ENCODE peak calls at places on chromosomes 16 and 17, in ten cellular contexts. O is B cell; N is NCI-H2171 treated with DMSO at 0.1 percent for 48 hours; X is skeletal muscle cell; F is tibial nerve; D is astrocyte of the cerebellum; B is NCI-H2029 treated with DMSO at 0.1 percent for 48 hours; G is stimulated activated CD4-positive, alpha-beta T cell treated with anti-CD3 and anti-CD28 coated beads, Interleukin-2, amount 100 ng/mL, for 24 hours; V is EL; H is HEK293T. T is an unnamed sample.

GRCh38 chr16:85872666-85873561 is 26.0 kb upstream of the IRF8 start:
- DNase-seq in O (no peak), N (no peak), X (no peak), F (peak), D (no peak), B (no peak), G (no peak), V (no peak), H (no peak), T (no peak)

GRCh38 chr17:77209330-77209748 is 68.6 kb downstream of the SEC14L1 start:
- DNase-seq in O (no peak), N (no peak), X (no peak), F (no peak), D (no peak), B (peak), G (no peak), V (no peak), H (no peak), T (no peak)

GRCh38 chr16:90031186-90031930 is 12.1 kb upstream of the DBNDD1 start:
- DNase-seq in O (no peak), N (no peak), X (no peak), F (no peak), D (no peak), B (no peak), G (no peak), V (peak), H (no peak), T (no peak)

GRCh38 chr17:77942111-77942988 is 16.2 kb upstream of the TNRC6C start:
- DNase-seq in O (no peak), N (no peak), X (no peak), F (peak), D (no peak), B (no peak), G (no peak), V (no peak), H (no peak), T (no peak)

GRCh38 chr16:48959204-48959603 is 322.4 kb downstream of the CBLN1 start:
- DNase-seq in O (no peak), N (peak), X (no peak), F (no peak), D (no peak), B (no peak), G (no peak), V (no peak), H (no peak), T (no peak)

GRCh38 chr16:85418978-85419491 is 194.1 kb upstream of the GSE1 start:
- DNase-seq in O (no peak), N (peak), X (no peak), F (no peak), D (no peak), B (no peak), G (no peak), V (no peak), H (no peak), T (no peak)

GRCh38 chr17:1112875-1113274 is 66.9 kb downstream of the ABR start:
- DNase-seq in O (no peak), N (no peak), X (no peak), F (no peak), D (no peak), B (no peak), G (no peak), V (no peak), H (no peak), T (no peak)

GRCh38 chr17:10631048-10631700 is 25.9 kb downstream of the MYH3 start:
- DNase-seq in O (no peak), N (peak), X (no peak), F (no peak), D (no peak), B (no peak), G (peak), V (peak), H (peak), T (no peak)

GRCh38 chr16:57637424-57637823 is 9.0 kb downstream of the ADGRG1 start:
- DNase-seq in O (no peak), N (no peak), X (no peak), F (peak), D (no peak), B (no peak), G (no peak), V (no peak), H (no peak), T (peak)

GRCh38 chr16:73768786-73769203 is 527.8 kb upstream of the PSMD7 start:
- DNase-seq in O (no peak), N (no peak), X (no peak), F (no peak), D (no peak), B (no peak), G (no peak), V (no peak), H (no peak), T (no peak)

GRCh38 chr16:88442811-88443576 is 10.1 kb upstream of the ZFPM1 start:
- DNase-seq in O (peak), N (peak), X (no peak), F (peak), D (no peak), B (no peak), G (peak), V (peak), H (peak), T (peak)

GRCh38 chr16:68190745-68191510 is 45.0 kb downstream of the ESRP2 start:
- DNase-seq in O (no peak), N (no peak), X (no peak), F (no peak), D (no peak), B (no peak), G (no peak), V (peak), H (no peak), T (no peak)

GRCh38 chr16:20611350-20611902 is 35.3 kb upstream of the ACSM2B start:
- DNase-seq in O (no peak), N (no peak), X (no peak), F (no peak), D (no peak), B (peak), G (no peak), V (no peak), H (no peak), T (no peak)

GRCh38 chr16:84358601-84359295 is 9.6 kb upstream of the ATP2C2 start:
- DNase-seq in O (no peak), N (no peak), X (no peak), F (no peak), D (no peak), B (no peak), G (no peak), V (no peak), H (no peak), T (no peak)

GRCh38 chr16:89826531-89827382 is 1.5 kb upstream of the SPIRE2 start:
- DNase-seq in O (no peak), N (no peak), X (no peak), F (no peak), D (no peak), B (no peak), G (no peak), V (no peak), H (no peak), T (no peak)

GRCh38 chr17:62592305-62593099 is 35.0 kb upstream of the MRC2 start:
- DNase-seq in O (no peak), N (no peak), X (no peak), F (no peak), D (no peak), B (no peak), G (no peak), V (peak), H (no peak), T (no peak)

GRCh38 chr17:76594676-76595075 is 9.0 kb upstream of the ST6GALNAC2 start:
- DNase-seq in O (no peak), N (peak), X (peak), F (no peak), D (no peak), B (no peak), G (no peak), V (no peak), H (no peak), T (no peak)

GRCh38 chr16:85353839-85354622 is 241.8 kb upstream of the CIBAR2 start:
- DNase-seq in O (no peak), N (no peak), X (no peak), F (no peak), D (no peak), B (peak), G (no peak), V (no peak), H (no peak), T (no peak)

GRCh38 chr17:4534515-4534914 is 20.7 kb downstream of the MYBBP1A start:
- DNase-seq in O (no peak), N (no peak), X (no peak), F (no peak), D (no peak), B (no peak), G (no peak), V (no peak), H (no peak), T (no peak)

GRCh38 chr17:7988750-7989178 is 13.7 kb upstream of the GUCY2D start:
- DNase-seq in O (peak), N (peak), X (peak), F (peak), D (peak), B (peak), G (no peak), V (peak), H (peak), T (peak)

GRCh38 chr16:17318200-17318599 is 152.6 kb downstream of the XYLT1 start:
- DNase-seq in O (no peak), N (no peak), X (peak), F (peak), D (no peak), B (no peak), G (no peak), V (no peak), H (no peak), T (no peak)

GRCh38 chr16:11405331-11406176 is 60.3 kb downstream of the RMI2 start:
- DNase-seq in O (peak), N (no peak), X (no peak), F (peak), D (no peak), B (no peak), G (peak), V (peak), H (peak), T (no peak)

GRCh38 chr17:16371742-16372141 is 9.1 kb upstream of the UBB start:
- DNase-seq in O (no peak), N (peak), X (peak), F (no peak), D (no peak), B (peak), G (no peak), V (peak), H (no peak), T (no peak)

GRCh38 chr17:55641559-55642160 is 81.0 kb downstream of the TMEM100 start:
- DNase-seq in O (peak), N (peak), X (peak), F (peak), D (no peak), B (peak), G (peak), V (peak), H (peak), T (no peak)

T was measured in neuronal stem cell.